ENCODE peak calls at places on chromosomes 2 and 18, in ten cellular contexts. One of them, this sample, is unnamed. For H3K4me1, the result is how much of the 10 kb centered on the place peaks cover.

GRCh38 chr2:60519259-60519863 is 34.1 kb downstream of the BCL11A start:
- DNase-seq in mesendoderm: no peak
- DNase-seq in GM23338: no peak
- DNase-seq in Peyer's patch: no peak
- DNase-seq in aorta: no peak
- DNase-seq in right cardiac atrium: no peak
- DNase-seq in stomach: no peak
- DNase-seq in CD8-positive, alpha-beta memory T cell: no peak
- DNase-seq in PC-3: no peak
- DNase-seq in mammary epithelial cell: peak
- DNase-seq in this sample: no peak

GRCh38 chr2:239379641-239380170 is 21.1 kb downstream of the HDAC4 start:
- DNase-seq in mesendoderm: no peak
- DNase-seq in GM23338: peak
- DNase-seq in Peyer's patch: peak
- DNase-seq in aorta: peak
- DNase-seq in right cardiac atrium: no peak
- DNase-seq in stomach: no peak
- DNase-seq in CD8-positive, alpha-beta memory T cell: no peak
- DNase-seq in PC-3: no peak
- DNase-seq in mammary epithelial cell: no peak
- DNase-seq in this sample: no peak

GRCh38 chr2:75548036-75548573 is 12.6 kb downstream of the EVA1A start:
- DNase-seq in mesendoderm: no peak
- DNase-seq in GM23338: no peak
- DNase-seq in Peyer's patch: no peak
- DNase-seq in aorta: no peak
- DNase-seq in right cardiac atrium: no peak
- DNase-seq in stomach: peak
- DNase-seq in CD8-positive, alpha-beta memory T cell: no peak
- DNase-seq in PC-3: no peak
- DNase-seq in mammary epithelial cell: no peak
- DNase-seq in this sample: peak

GRCh38 chr2:140270229-140270628 is 1490.0 kb upstream of the NXPH2 start:
- DNase-seq in mesendoderm: no peak
- DNase-seq in GM23338: no peak
- DNase-seq in Peyer's patch: no peak
- DNase-seq in aorta: no peak
- DNase-seq in right cardiac atrium: no peak
- DNase-seq in stomach: no peak
- DNase-seq in CD8-positive, alpha-beta memory T cell: no peak
- DNase-seq in PC-3: no peak
- DNase-seq in mammary epithelial cell: no peak
- DNase-seq in this sample: no peak

GRCh38 chr18:48065601-48065995 is 135.1 kb upstream of the SMAD2 start:
- DNase-seq in mesendoderm: no peak
- DNase-seq in GM23338: no peak
- DNase-seq in Peyer's patch: no peak
- DNase-seq in aorta: peak
- DNase-seq in right cardiac atrium: no peak
- DNase-seq in stomach: no peak
- DNase-seq in CD8-positive, alpha-beta memory T cell: no peak
- DNase-seq in PC-3: no peak
- DNase-seq in mammary epithelial cell: no peak
- DNase-seq in this sample: no peak

GRCh38 chr2:43225093-43225787 is 1.2 kb downstream of the ZFP36L2 start:
- DNase-seq in mesendoderm: peak
- DNase-seq in GM23338: peak
- DNase-seq in Peyer's patch: peak
- DNase-seq in aorta: peak
- DNase-seq in right cardiac atrium: peak
- DNase-seq in stomach: peak
- DNase-seq in CD8-positive, alpha-beta memory T cell: peak
- DNase-seq in PC-3: peak
- DNase-seq in mammary epithelial cell: peak
- DNase-seq in this sample: peak

GRCh38 chr2:15195723-15196270 is 365.3 kb downstream of the NBAS start:
- DNase-seq in mesendoderm: no peak
- DNase-seq in GM23338: no peak
- DNase-seq in Peyer's patch: no peak
- DNase-seq in aorta: no peak
- DNase-seq in right cardiac atrium: no peak
- DNase-seq in stomach: no peak
- DNase-seq in CD8-positive, alpha-beta memory T cell: no peak
- DNase-seq in PC-3: peak
- DNase-seq in mammary epithelial cell: peak
- DNase-seq in this sample: no peak

GRCh38 chr2:231130657-231131056 is 5.8 kb upstream of the HTR2B start:
- DNase-seq in mesendoderm: no peak
- DNase-seq in GM23338: no peak
- DNase-seq in Peyer's patch: no peak
- DNase-seq in aorta: no peak
- DNase-seq in right cardiac atrium: no peak
- DNase-seq in stomach: no peak
- DNase-seq in CD8-positive, alpha-beta memory T cell: no peak
- DNase-seq in PC-3: peak
- DNase-seq in mammary epithelial cell: no peak
- DNase-seq in this sample: no peak

GRCh38 chr2:186523781-186524180 is 37.7 kb downstream of the ZC3H15 start:
- DNase-seq in mesendoderm: no peak
- DNase-seq in GM23338: no peak
- DNase-seq in Peyer's patch: no peak
- DNase-seq in aorta: no peak
- DNase-seq in right cardiac atrium: no peak
- DNase-seq in stomach: no peak
- DNase-seq in CD8-positive, alpha-beta memory T cell: no peak
- DNase-seq in PC-3: no peak
- DNase-seq in mammary epithelial cell: no peak
- DNase-seq in this sample: peak

GRCh38 chr2:200199576-200200263 is 106.8 kb upstream of the SPATS2L start:
- DNase-seq in mesendoderm: peak
- DNase-seq in GM23338: peak
- DNase-seq in Peyer's patch: no peak
- DNase-seq in aorta: no peak
- DNase-seq in right cardiac atrium: no peak
- DNase-seq in stomach: no peak
- DNase-seq in CD8-positive, alpha-beta memory T cell: no peak
- DNase-seq in PC-3: peak
- DNase-seq in mammary epithelial cell: peak
- DNase-seq in this sample: no peak

GRCh38 chr2:207478572-207478971 is 51.2 kb upstream of the CREB1 start:
- DNase-seq in mesendoderm: no peak
- DNase-seq in GM23338: no peak
- DNase-seq in Peyer's patch: no peak
- DNase-seq in aorta: no peak
- DNase-seq in right cardiac atrium: no peak
- DNase-seq in stomach: no peak
- DNase-seq in CD8-positive, alpha-beta memory T cell: no peak
- DNase-seq in PC-3: no peak
- DNase-seq in mammary epithelial cell: no peak
- DNase-seq in this sample: no peak
- H3K4me1 ChIP-seq in mesendoderm: under half
- H3K4me1 ChIP-seq in GM23338: under half
- H3K4me1 ChIP-seq in Peyer's patch: under half
- H3K4me1 ChIP-seq in aorta: under half
- H3K4me1 ChIP-seq in right cardiac atrium: under half
- H3K4me1 ChIP-seq in stomach: under half
- H3K4me1 ChIP-seq in CD8-positive, alpha-beta memory T cell: under half
- H3K4me1 ChIP-seq in PC-3: under half
- H3K4me1 ChIP-seq in mammary epithelial cell: under half
- H3K4me1 ChIP-seq in this sample: under half

GRCh38 chr2:236747925-236748324 is 178.3 kb downstream of the ACKR3 start:
- DNase-seq in mesendoderm: no peak
- DNase-seq in GM23338: no peak
- DNase-seq in Peyer's patch: no peak
- DNase-seq in aorta: peak
- DNase-seq in right cardiac atrium: no peak
- DNase-seq in stomach: no peak
- DNase-seq in CD8-positive, alpha-beta memory T cell: no peak
- DNase-seq in PC-3: no peak
- DNase-seq in mammary epithelial cell: no peak
- DNase-seq in this sample: no peak

GRCh38 chr2:236748801-236749200 is 179.2 kb downstream of the ACKR3 start:
- DNase-seq in mesendoderm: peak
- DNase-seq in GM23338: peak
- DNase-seq in Peyer's patch: no peak
- DNase-seq in aorta: peak
- DNase-seq in right cardiac atrium: peak
- DNase-seq in stomach: peak
- DNase-seq in CD8-positive, alpha-beta memory T cell: no peak
- DNase-seq in PC-3: no peak
- DNase-seq in mammary epithelial cell: no peak
- DNase-seq in this sample: no peak

GRCh38 chr2:236748385-236748784 is 178.8 kb downstream of the ACKR3 start:
- DNase-seq in mesendoderm: no peak
- DNase-seq in GM23338: no peak
- DNase-seq in Peyer's patch: no peak
- DNase-seq in aorta: peak
- DNase-seq in right cardiac atrium: no peak
- DNase-seq in stomach: no peak
- DNase-seq in CD8-positive, alpha-beta memory T cell: no peak
- DNase-seq in PC-3: no peak
- DNase-seq in mammary epithelial cell: no peak
- DNase-seq in this sample: peak

GRCh38 chr2:236746833-236747232 is 177.2 kb downstream of the ACKR3 start:
- DNase-seq in mesendoderm: no peak
- DNase-seq in GM23338: no peak
- DNase-seq in Peyer's patch: no peak
- DNase-seq in aorta: peak
- DNase-seq in right cardiac atrium: no peak
- DNase-seq in stomach: no peak
- DNase-seq in CD8-positive, alpha-beta memory T cell: no peak
- DNase-seq in PC-3: no peak
- DNase-seq in mammary epithelial cell: no peak
- DNase-seq in this sample: no peak

DNA sequence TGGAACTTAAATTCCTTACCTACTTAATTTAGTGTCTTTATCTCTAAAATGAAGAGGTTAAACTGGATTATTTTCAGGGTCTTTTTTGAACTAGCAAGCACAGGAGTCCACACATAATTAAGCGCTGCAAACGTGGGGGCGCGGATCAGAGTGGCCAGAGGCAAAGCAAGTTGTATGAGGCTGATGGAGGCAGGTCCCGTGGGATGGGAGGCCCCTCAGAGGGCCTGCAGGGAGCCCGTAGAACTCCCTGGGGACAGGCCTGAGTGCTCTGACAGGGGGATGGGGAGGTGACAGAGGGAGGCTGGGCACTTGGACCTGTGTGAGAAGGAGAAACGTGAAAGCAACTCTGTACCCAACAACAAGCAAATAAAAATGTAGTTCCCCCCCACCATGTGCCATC is 177.8 kb downstream of the ACKR3 start:
- DNase-seq in mesendoderm: no peak
- DNase-seq in GM23338: no peak
- DNase-seq in Peyer's patch: no peak
- DNase-seq in aorta: peak
- DNase-seq in right cardiac atrium: no peak
- DNase-seq in stomach: no peak
- DNase-seq in CD8-positive, alpha-beta memory T cell: no peak
- DNase-seq in PC-3: no peak
- DNase-seq in mammary epithelial cell: no peak
- DNase-seq in this sample: no peak
- H3K4me1 ChIP-seq in mesendoderm: under half
- H3K4me1 ChIP-seq in GM23338: under half
- H3K4me1 ChIP-seq in Peyer's patch: under half
- H3K4me1 ChIP-seq in aorta: under half
- H3K4me1 ChIP-seq in right cardiac atrium: under half
- H3K4me1 ChIP-seq in stomach: under half
- H3K4me1 ChIP-seq in CD8-positive, alpha-beta memory T cell: under half
- H3K4me1 ChIP-seq in PC-3: half or more
- H3K4me1 ChIP-seq in mammary epithelial cell: half or more
- H3K4me1 ChIP-seq in this sample: half or more

GRCh38 chr2:8587251-8587791 is 94.5 kb upstream of the ID2 start:
- DNase-seq in mesendoderm: no peak
- DNase-seq in GM23338: no peak
- DNase-seq in Peyer's patch: no peak
- DNase-seq in aorta: no peak
- DNase-seq in right cardiac atrium: peak
- DNase-seq in stomach: no peak
- DNase-seq in CD8-positive, alpha-beta memory T cell: no peak
- DNase-seq in PC-3: no peak
- DNase-seq in mammary epithelial cell: no peak
- DNase-seq in this sample: no peak
- H3K4me1 ChIP-seq in mesendoderm: under half
- H3K4me1 ChIP-seq in GM23338: under half
- H3K4me1 ChIP-seq in Peyer's patch: under half
- H3K4me1 ChIP-seq in aorta: under half
- H3K4me1 ChIP-seq in right cardiac atrium: under half
- H3K4me1 ChIP-seq in stomach: under half
- H3K4me1 ChIP-seq in CD8-positive, alpha-beta memory T cell: under half
- H3K4me1 ChIP-seq in PC-3: under half
- H3K4me1 ChIP-seq in mammary epithelial cell: under half
- H3K4me1 ChIP-seq in this sample: under half

GRCh38 chr18:9150116-9150515 is 13.5 kb downstream of the ANKRD12 start:
- DNase-seq in mesendoderm: no peak
- DNase-seq in GM23338: no peak
- DNase-seq in Peyer's patch: no peak
- DNase-seq in aorta: no peak
- DNase-seq in right cardiac atrium: no peak
- DNase-seq in stomach: no peak
- DNase-seq in CD8-positive, alpha-beta memory T cell: no peak
- DNase-seq in PC-3: no peak
- DNase-seq in mammary epithelial cell: no peak
- DNase-seq in this sample: no peak

GRCh38 chr18:9140984-9141383 is 4.4 kb downstream of the ANKRD12 start:
- DNase-seq in mesendoderm: no peak
- DNase-seq in GM23338: no peak
- DNase-seq in Peyer's patch: no peak
- DNase-seq in aorta: no peak
- DNase-seq in right cardiac atrium: no peak
- DNase-seq in stomach: no peak
- DNase-seq in CD8-positive, alpha-beta memory T cell: no peak
- DNase-seq in PC-3: no peak
- DNase-seq in mammary epithelial cell: no peak
- DNase-seq in this sample: no peak

GRCh38 chr18:9147440-9148238 is 11.1 kb downstream of the ANKRD12 start:
- DNase-seq in mesendoderm: peak
- DNase-seq in GM23338: peak
- DNase-seq in Peyer's patch: peak
- DNase-seq in aorta: no peak
- DNase-seq in right cardiac atrium: no peak
- DNase-seq in stomach: no peak
- DNase-seq in CD8-positive, alpha-beta memory T cell: peak
- DNase-seq in PC-3: peak
- DNase-seq in mammary epithelial cell: peak
- DNase-seq in this sample: peak

GRCh38 chr18:9148239-9148552 is 11.6 kb downstream of the ANKRD12 start:
- DNase-seq in mesendoderm: no peak
- DNase-seq in GM23338: no peak
- DNase-seq in Peyer's patch: no peak
- DNase-seq in aorta: no peak
- DNase-seq in right cardiac atrium: no peak
- DNase-seq in stomach: no peak
- DNase-seq in CD8-positive, alpha-beta memory T cell: no peak
- DNase-seq in PC-3: no peak
- DNase-seq in mammary epithelial cell: no peak
- DNase-seq in this sample: no peak

DNA sequence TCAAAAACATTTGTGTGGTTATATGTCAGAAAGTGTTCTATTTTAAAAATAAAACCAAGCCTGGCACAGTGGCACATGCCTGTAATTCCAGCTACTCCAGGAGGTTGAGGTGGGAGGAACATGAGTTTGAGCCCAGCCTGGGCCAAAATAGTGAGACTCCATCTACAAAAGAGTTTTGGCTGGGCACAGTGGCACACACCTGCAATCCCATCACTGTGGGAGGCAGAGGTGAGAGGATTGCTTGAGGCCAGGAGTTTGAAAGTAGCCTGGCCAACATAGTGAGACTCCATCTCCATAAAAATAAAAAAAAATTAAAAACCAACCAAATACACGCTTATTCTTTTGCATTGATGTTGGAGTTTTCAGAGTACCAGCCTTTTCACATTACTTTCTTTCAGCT is 9.6 kb downstream of the ANKRD12 start:
- DNase-seq in mesendoderm: no peak
- DNase-seq in GM23338: no peak
- DNase-seq in Peyer's patch: no peak
- DNase-seq in aorta: no peak
- DNase-seq in right cardiac atrium: no peak
- DNase-seq in stomach: no peak
- DNase-seq in CD8-positive, alpha-beta memory T cell: no peak
- DNase-seq in PC-3: no peak
- DNase-seq in mammary epithelial cell: no peak
- DNase-seq in this sample: no peak
- H3K4me1 ChIP-seq in mesendoderm: under half
- H3K4me1 ChIP-seq in GM23338: under half
- H3K4me1 ChIP-seq in Peyer's patch: half or more
- H3K4me1 ChIP-seq in aorta: under half
- H3K4me1 ChIP-seq in right cardiac atrium: under half
- H3K4me1 ChIP-seq in stomach: under half
- H3K4me1 ChIP-seq in CD8-positive, alpha-beta memory T cell: half or more
- H3K4me1 ChIP-seq in PC-3: under half
- H3K4me1 ChIP-seq in mammary epithelial cell: under half
- H3K4me1 ChIP-seq in this sample: half or more

This sample was measured in adipocyte.